ENCODE peak calls at places on chromosome 3, in seven cellular contexts. H, Q, E, V, W, Y and T are unnamed samples.

GRCh38 chr3:117692416-117692995 is 982.9 kb downstream of the TUSC7 start:
- DNase-seq in E (peak), V (no peak), H (no peak), Q (no peak), Y (no peak), W (no peak), T (no peak)

GRCh38 chr3:195546130-195546560 is 3.0 kb upstream of the PPP1R2 start:
- DNase-seq in H (no peak), E (peak), Y (no peak), Q (no peak), W (peak), V (peak), T (no peak)

GRCh38 chr3:151263126-151263525 is 15.2 kb downstream of the P2RY14 start:
- DNase-seq in W (no peak), V (no peak), E (no peak), Q (no peak), H (no peak), Y (no peak), T (no peak)

GRCh38 chr3:96754128-96754527 is 60.3 kb upstream of the EPHA6 start:
- DNase-seq in Q (no peak), W (no peak), E (no peak), V (no peak), H (no peak), Y (no peak), T (no peak)

GRCh38 chr3:157794771-157795170 is 291.6 kb upstream of the VEPH1 start:
- DNase-seq in E (peak), W (no peak), V (no peak), H (no peak), Q (no peak), Y (no peak), T (no peak)

GRCh38 chr3:16807981-16808380 is 76.8 kb upstream of the PLCL2 start:
- DNase-seq in Y (no peak), H (no peak), W (no peak), E (peak), V (no peak), Q (no peak), T (no peak)

GRCh38 chr3:128787256-128788253 is 61.6 kb downstream of the RAB7A start:
- DNase-seq in E (peak), Y (peak), Q (no peak), H (no peak), V (no peak), W (no peak), T (no peak)

GRCh38 chr3:95172549-95172948 is 1109.7 kb downstream of the NSUN3 start:
- DNase-seq in V (no peak), W (no peak), Y (no peak), Q (no peak), H (no peak), E (no peak), T (no peak)

GRCh38 chr3:177262396-177262795 is 65.1 kb upstream of the TBL1XR1 start:
- DNase-seq in Q (no peak), W (no peak), E (no peak), H (no peak), V (no peak), Y (no peak), T (no peak)

GRCh38 chr3:50268703-50269451 is at the start of gene SEMA3B:
- DNase-seq in E (no peak), H (no peak), Q (no peak), W (peak), V (peak), Y (no peak), T (no peak)

GRCh38 chr3:101375586-101375985 is 55.2 kb upstream of the IMPG2 start:
- DNase-seq in E (no peak), Y (no peak), W (no peak), V (no peak), H (no peak), Q (no peak), T (no peak)

GRCh38 chr3:178325330-178325729 is 210.9 kb upstream of the KCNMB2 start:
- DNase-seq in E (peak), V (no peak), W (no peak), Q (no peak), Y (peak), H (no peak), T (no peak)

GRCh38 chr3:81743096-81744025 is 18.1 kb downstream of the GBE1 start:
- DNase-seq in Q (no peak), E (peak), V (no peak), H (no peak), W (no peak), Y (no peak), T (no peak)

GRCh38 chr3:172908871-172909270 is 158.3 kb downstream of the ECT2 start:
- DNase-seq in H (no peak), E (no peak), Q (no peak), W (no peak), V (no peak), Y (no peak), T (no peak)